ENCODE peak calls at places on chromosomes 6 and 20, in four cellular contexts. One of them, this sample, is unnamed. For H3K4me1, the result is how much of the 10 kb centered on the place peaks cover.

GRCh38 chr6:142301421-142302391 is at the start of gene ADGRG6:
- DNase-seq in H1: peak
- DNase-seq in GM12878: no peak
- DNase-seq in HepG2: peak
- DNase-seq in this sample: no peak

GRCh38 chr6:169950558-169950957 is 199.1 kb downstream of the ERMARD start:
- DNase-seq in H1: no peak
- DNase-seq in GM12878: no peak
- DNase-seq in HepG2: no peak
- DNase-seq in this sample: no peak

GRCh38 chr20:57708694-57709673 is 831 bp downstream of the PMEPA1 start:
- DNase-seq in H1: no peak
- DNase-seq in GM12878: no peak
- DNase-seq in HepG2: no peak
- DNase-seq in this sample: no peak

GRCh38 chr6:44527191-44527960 is 139.9 kb downstream of the CDC5L start:
- DNase-seq in H1: no peak
- DNase-seq in GM12878: no peak
- DNase-seq in HepG2: no peak
- DNase-seq in this sample: no peak

GRCh38 chr6:38283734-38284362 is 355.9 kb downstream of the BTBD9 start:
- DNase-seq in H1: no peak
- DNase-seq in GM12878: no peak
- DNase-seq in HepG2: no peak
- DNase-seq in this sample: no peak

GRCh38 chr6:129184808-129185366 is 301.9 kb downstream of the LAMA2 start:
- DNase-seq in H1: no peak
- DNase-seq in GM12878: no peak
- DNase-seq in HepG2: no peak
- DNase-seq in this sample: no peak

GRCh38 chr6:169724554-169725269 is 412 bp upstream of the PHF10 start:
- DNase-seq in H1: peak
- DNase-seq in GM12878: no peak
- DNase-seq in HepG2: peak
- DNase-seq in this sample: no peak

GRCh38 chr20:31517373-31517772 is 3.1 kb downstream of the HM13 start:
- DNase-seq in H1: peak
- DNase-seq in GM12878: no peak
- DNase-seq in HepG2: peak
- DNase-seq in this sample: no peak

GRCh38 chr6:20202070-20202658 is 10.1 kb downstream of the MBOAT1 start:
- DNase-seq in H1: no peak
- DNase-seq in GM12878: peak
- DNase-seq in HepG2: peak
- DNase-seq in this sample: no peak

GRCh38 chr20:47356220-47356525 is 326 bp downstream of the ZMYND8 start:
- DNase-seq in H1: no peak
- DNase-seq in GM12878: no peak
- DNase-seq in HepG2: no peak
- DNase-seq in this sample: no peak
- H3K4me3 ChIP-seq in H1: no peak
- H3K4me3 ChIP-seq in GM12878: peak
- H3K4me3 ChIP-seq in HepG2: peak
- H3K4me3 ChIP-seq in this sample: peak

GRCh38 chr6:105097288-105097687 is 82.5 kb downstream of the POPDC3 start:
- DNase-seq in H1: no peak
- DNase-seq in GM12878: no peak
- DNase-seq in HepG2: no peak
- DNase-seq in this sample: no peak
- TF ChIP-seq SUZ12 in H1: no peak
- TF ChIP-seq SUZ12 in GM12878: no peak
- TF ChIP-seq SUZ12 in HepG2: no peak
- TF ChIP-seq SUZ12 in this sample: no peak

GRCh38 chr6:154765273-154765672 is 32.1 kb downstream of the SCAF8 start:
- DNase-seq in H1: no peak
- DNase-seq in GM12878: no peak
- DNase-seq in HepG2: no peak
- DNase-seq in this sample: no peak
- H3K4me1 ChIP-seq in H1: under half
- H3K4me1 ChIP-seq in GM12878: under half
- H3K4me1 ChIP-seq in HepG2: under half
- H3K4me1 ChIP-seq in this sample: under half

GRCh38 chr20:50726955-50727791 is 4.2 kb upstream of the PARD6B start:
- DNase-seq in H1: no peak
- DNase-seq in GM12878: no peak
- DNase-seq in HepG2: no peak
- DNase-seq in this sample: no peak
- H3K4me3 ChIP-seq in H1: no peak
- H3K4me3 ChIP-seq in GM12878: no peak
- H3K4me3 ChIP-seq in HepG2: peak
- H3K4me3 ChIP-seq in this sample: no peak

GRCh38 chr6:34066284-34066571 is 79.7 kb downstream of the GRM4 start:
- DNase-seq in H1: no peak
- DNase-seq in GM12878: no peak
- DNase-seq in HepG2: no peak
- DNase-seq in this sample: no peak
- TF ChIP-seq SUZ12 in H1: no peak
- TF ChIP-seq SUZ12 in GM12878: no peak
- TF ChIP-seq SUZ12 in HepG2: no peak
- TF ChIP-seq SUZ12 in this sample: no peak

GRCh38 chr6:112581015-112581414 is 233.9 kb downstream of the RFPL4B start:
- DNase-seq in H1: no peak
- DNase-seq in GM12878: no peak
- DNase-seq in HepG2: no peak
- DNase-seq in this sample: no peak
- H3K4me1 ChIP-seq in H1: under half
- H3K4me1 ChIP-seq in GM12878: under half
- H3K4me1 ChIP-seq in HepG2: under half
- H3K4me1 ChIP-seq in this sample: under half

DNA sequence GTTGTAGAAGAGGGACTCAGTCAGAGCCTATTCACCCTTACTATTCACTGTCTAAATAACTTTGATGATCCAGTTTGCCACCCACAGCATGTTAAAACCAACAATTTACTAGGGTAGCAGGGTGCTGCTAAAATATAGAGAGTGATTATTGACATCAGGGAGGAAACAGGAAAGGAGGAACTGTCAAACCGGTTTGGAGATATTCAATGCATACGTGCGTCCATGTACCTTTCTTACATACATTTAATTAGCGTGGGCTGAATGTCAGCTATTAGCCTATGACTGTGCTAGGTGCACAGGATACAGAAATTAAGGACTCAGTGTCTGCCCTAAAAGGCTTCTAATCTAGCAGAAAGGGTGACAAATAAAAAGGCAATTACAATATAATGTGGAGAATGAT is 57.2 kb downstream of the IL20RA start:
- DNase-seq in H1: no peak
- DNase-seq in GM12878: no peak
- DNase-seq in HepG2: no peak
- DNase-seq in this sample: no peak
- H3K4me3 ChIP-seq in H1: no peak
- H3K4me3 ChIP-seq in GM12878: no peak
- H3K4me3 ChIP-seq in HepG2: no peak
- H3K4me3 ChIP-seq in this sample: no peak

GRCh38 chr20:25251558-25251957 is 3.7 kb downstream of the PYGB start:
- DNase-seq in H1: peak
- DNase-seq in GM12878: no peak
- DNase-seq in HepG2: no peak
- DNase-seq in this sample: no peak
- TF ChIP-seq SUZ12 in H1: no peak
- TF ChIP-seq SUZ12 in GM12878: no peak
- TF ChIP-seq SUZ12 in HepG2: no peak
- TF ChIP-seq SUZ12 in this sample: no peak

This sample was measured in NT2/D1.